ENCODE peak calls at places on chromosomes 11 and 22, in eight cellular contexts. U, W, V, L, P, G, B and F are unnamed samples.

GRCh38 chr11:94106699-94107098 is 21.9 kb upstream of the PANX1 start:
- DNase-seq in B (no peak), U (no peak), G (no peak), V (no peak), L (no peak), P (no peak), W (no peak), F (no peak)

GRCh38 chr11:6321961-6322362 is 1.7 kb upstream of the CAVIN3 start:
- DNase-seq in L (peak), V (no peak), B (no peak), W (no peak), G (no peak), U (no peak), P (peak), F (no peak)

GRCh38 chr11:78744202-78744601 is 169.5 kb upstream of the NARS2 start:
- DNase-seq in U (no peak), B (no peak), P (no peak), W (no peak), G (no peak), V (no peak), L (no peak), F (no peak)

GRCh38 chr11:80826808-80827207 is 1386.0 kb upstream of the TENM4 start:
- DNase-seq in U (no peak), L (no peak), P (no peak), V (no peak), G (no peak), B (no peak), W (no peak), F (no peak)

GRCh38 chr22:35612903-35613302 is 4.2 kb downstream of the MB start:
- DNase-seq in B (no peak), W (no peak), L (no peak), V (no peak), G (no peak), P (no peak), U (no peak), F (no peak)

GRCh38 chr11:77411238-77411637 is 62.7 kb downstream of the PAK1 start:
- DNase-seq in P (peak), B (no peak), G (peak), U (peak), V (no peak), L (peak), W (no peak), F (no peak)

GRCh38 chr11:77473001-77473800 is 693 bp downstream of the PAK1 start:
- DNase-seq in W (no peak), G (peak), L (no peak), P (peak), U (peak), B (peak), V (no peak), F (no peak)

GRCh38 chr11:12606597-12606996 is 67.6 kb upstream of the TEAD1 start:
- DNase-seq in P (no peak), B (no peak), U (no peak), L (peak), W (no peak), G (no peak), V (peak), F (no peak)

GRCh38 chr11:118223576-118223975 is 1.2 kb downstream of the JAML start:
- DNase-seq in G (no peak), U (no peak), B (no peak), W (no peak), L (no peak), V (no peak), P (no peak), F (no peak)

GRCh38 chr22:25100402-25100801 is 99.3 kb upstream of the CRYBB3 start:
- DNase-seq in U (no peak), V (no peak), B (no peak), P (no peak), W (no peak), L (no peak), G (no peak), F (no peak)

GRCh38 chr11:77065878-77066228 is 918 bp upstream of the CAPN5 start:
- DNase-seq in U (peak), W (no peak), B (no peak), L (peak), P (no peak), V (no peak), G (no peak), F (no peak)

GRCh38 chr11:68897441-68897840 is 6.2 kb downstream of the MRPL21 start:
- DNase-seq in W (no peak), B (no peak), L (no peak), G (no peak), U (no peak), V (no peak), P (no peak), F (no peak)

GRCh38 chr22:50473088-50473487 is 1.7 kb downstream of the SBF1 start:
- DNase-seq in U (no peak), V (no peak), P (no peak), L (no peak), B (no peak), W (no peak), G (no peak), F (no peak)

GRCh38 chr11:131217313-131218297 is 152.8 kb upstream of the NTM start:
- DNase-seq in G (no peak), U (no peak), V (peak), B (no peak), L (no peak), W (no peak), P (no peak), F (no peak)

GRCh38 chr11:88335284-88335683 is 2.3 kb downstream of the CTSC start:
- DNase-seq in G (no peak), W (no peak), U (no peak), P (no peak), B (no peak), V (no peak), L (no peak), F (no peak)

GRCh38 chr22:23534201-23534850 is 45.8 kb downstream of the IGLL1 start:
- DNase-seq in G (no peak), P (no peak), V (no peak), L (no peak), W (no peak), B (no peak), U (peak), F (no peak)

GRCh38 chr11:130653838-130654601 is 205.6 kb downstream of the ADAMTS15 start:
- DNase-seq in U (peak), V (no peak), W (no peak), L (no peak), P (no peak), B (no peak), G (no peak), F (peak)

GRCh38 chr11:74709175-74709574 is 22.1 kb downstream of the CHRDL2 start:
- DNase-seq in V (no peak), G (no peak), B (no peak), U (no peak), P (no peak), L (no peak), W (no peak), F (no peak)

GRCh38 chr22:17095538-17095937 is 10.7 kb downstream of the IL17RA start:
- DNase-seq in W (no peak), V (no peak), B (no peak), P (no peak), G (no peak), L (no peak), U (no peak), F (no peak)
- TF ChIP-seq CTCF in W (peak), V (peak), B (no peak), P (no peak), G (no peak), L (peak), U (no peak), F (peak)

DNA sequence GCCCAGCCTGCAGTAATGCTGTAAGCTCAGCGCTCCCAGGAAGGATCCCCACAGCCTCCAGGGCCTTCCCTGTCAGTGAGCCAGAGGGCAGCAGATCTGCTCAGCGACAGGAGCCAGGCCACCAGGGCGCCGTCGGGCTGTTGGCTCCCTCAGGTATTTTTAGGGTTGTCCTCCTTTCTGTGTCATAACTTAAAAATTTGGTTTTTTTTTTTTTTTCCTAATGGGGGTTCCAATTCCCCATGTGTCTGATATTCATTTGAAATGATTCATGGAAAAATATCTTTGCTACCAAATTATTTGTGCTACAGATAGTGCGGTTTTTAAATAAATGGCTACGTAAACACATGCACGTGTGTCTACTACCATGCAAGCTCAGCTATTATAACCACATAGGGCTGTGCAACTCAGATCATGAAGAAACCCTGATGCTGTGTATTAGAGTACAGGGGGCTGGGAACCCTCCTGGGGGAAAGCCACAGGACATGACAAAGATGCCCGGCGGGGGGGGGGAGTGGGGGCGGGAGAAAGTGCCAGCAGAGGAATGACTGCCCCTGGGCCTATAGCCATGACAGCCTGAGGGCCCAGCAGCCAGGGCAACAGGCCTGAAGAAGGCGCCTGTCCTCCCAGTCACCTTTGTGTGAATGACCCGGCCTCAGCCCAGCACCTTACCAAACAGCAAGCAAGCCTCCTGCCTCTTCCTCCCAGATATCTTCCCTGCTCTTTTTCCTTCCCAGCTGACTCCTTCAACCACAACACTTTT is 89.3 kb downstream of the NAT10 start:
- DNase-seq in P (no peak), W (no peak), U (no peak), G (no peak), L (no peak), B (no peak), V (no peak), F (no peak)
- TF ChIP-seq CTCF in P (no peak), W (no peak), U (no peak), G (no peak), L (peak), B (no peak), V (peak), F (no peak)

DNA sequence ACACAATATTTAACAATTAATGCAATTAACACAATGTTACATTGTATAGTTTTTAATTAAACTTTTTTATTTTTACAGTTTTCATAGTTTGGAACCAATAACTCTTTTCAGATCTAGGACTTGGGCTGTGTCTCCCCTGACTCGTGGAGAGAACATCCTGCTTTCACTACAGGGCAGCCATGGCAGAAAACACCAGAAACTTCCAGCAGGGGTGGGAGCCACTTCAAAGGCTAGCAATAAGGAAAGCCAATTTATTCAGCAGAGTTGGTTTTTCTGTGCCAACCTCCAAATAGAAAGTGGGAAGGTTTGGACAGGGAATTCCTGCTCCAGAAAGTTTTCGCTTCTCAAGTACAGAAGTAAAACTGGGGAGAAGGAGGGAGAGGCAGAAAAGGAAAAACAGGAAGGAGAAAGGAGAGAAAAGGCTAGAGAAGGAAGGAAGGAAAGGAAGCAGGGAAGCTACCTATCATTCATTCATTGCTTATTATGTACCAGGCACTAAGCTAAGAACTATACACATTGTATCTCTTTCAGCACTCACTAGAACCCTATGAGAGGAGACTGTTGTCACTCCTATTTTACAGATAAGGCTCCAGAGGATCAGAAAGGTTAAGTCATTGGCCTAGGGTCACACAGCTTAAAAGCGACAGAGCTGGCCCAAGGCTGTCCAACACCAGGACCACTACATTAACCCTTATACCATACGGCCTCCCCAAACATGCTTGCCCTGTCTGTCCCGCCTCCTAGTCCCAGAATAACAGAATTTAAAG is 54.8 kb upstream of the CREB3L1 start:
- DNase-seq in U (no peak), W (no peak), L (no peak), P (no peak), B (no peak), V (no peak), G (no peak), F (no peak)
- TF ChIP-seq CTCF in U (no peak), W (no peak), L (peak), P (no peak), B (no peak), V (peak), G (no peak), F (no peak)

GRCh38 chr11:133408402-133408801 is 123.9 kb downstream of the OPCML start:
- DNase-seq in V (no peak), B (no peak), L (no peak), P (no peak), U (no peak), W (no peak), G (no peak), F (no peak)

GRCh38 chr11:133406493-133406892 is 125.8 kb downstream of the OPCML start:
- DNase-seq in G (no peak), V (no peak), W (no peak), L (no peak), B (no peak), U (no peak), P (no peak), F (no peak)

GRCh38 chr11:133402551-133402950 is 129.8 kb downstream of the OPCML start:
- DNase-seq in W (no peak), G (no peak), L (no peak), V (no peak), U (no peak), P (no peak), B (no peak), F (no peak)

GRCh38 chr11:133399855-133400625 is 132.3 kb downstream of the OPCML start:
- DNase-seq in G (no peak), L (no peak), P (no peak), V (no peak), B (no peak), U (no peak), W (no peak), F (no peak)

GRCh38 chr11:133403900-133404299 is 128.4 kb downstream of the OPCML start:
- DNase-seq in V (no peak), U (no peak), W (no peak), B (no peak), L (no peak), P (no peak), G (no peak), F (no peak)
- TF ChIP-seq CTCF in V (no peak), U (no peak), W (peak), B (no peak), L (peak), P (no peak), G (no peak), F (peak)

GRCh38 chr11:3205261-3206127 is 13.1 kb downstream of the MRGPRG start:
- DNase-seq in P (no peak), G (no peak), U (no peak), W (no peak), B (no peak), L (no peak), V (no peak), F (no peak)
- TF ChIP-seq CTCF in P (no peak), G (no peak), U (no peak), W (no peak), B (no peak), L (no peak), V (no peak), F (no peak)

GRCh38 chr11:133930767-133931448 is 25.9 kb downstream of the IGSF9B start:
- DNase-seq in U (no peak), W (no peak), G (no peak), L (no peak), B (peak), P (no peak), V (no peak), F (no peak)
- TF ChIP-seq CTCF in U (no peak), W (peak), G (peak), L (peak), B (no peak), P (peak), V (peak), F (no peak)

GRCh38 chr11:66268953-66269906 is 791 bp downstream of the RAB1B start:
- DNase-seq in V (no peak), U (no peak), W (no peak), G (no peak), B (peak), L (no peak), P (peak), F (no peak)
- TF ChIP-seq CTCF in V (peak), U (no peak), W (peak), G (no peak), B (no peak), L (peak), P (no peak), F (peak)